ENCODE peak calls at places on chromosome 6, in nine cellular contexts. S, K, U, B, I, D, A, J and T are unnamed samples.

GRCh38 chr6:123520208-123520607 is 116.5 kb downstream of the TRDN start:
- DNase-seq in S (no peak), K (no peak), U (no peak), B (peak; percentile 24), I (no peak), D (no peak), A (no peak), J (no peak), T (no peak)

GRCh38 chr6:139763468-139764214 is 389.2 kb upstream of the CITED2 start:
- DNase-seq in S (no peak), K (no peak), U (no peak), B (no peak), I (no peak), D (no peak), A (no peak), J (no peak), T (peak; percentile 75)

GRCh38 chr6:13709698-13710551 is 1.7 kb downstream of the RANBP9 start:
- DNase-seq in S (peak; percentile 31), K (no peak), U (peak; percentile 29), B (peak; percentile 47), I (no peak), D (no peak), A (peak; percentile 10), J (no peak), T (peak; percentile 54)

GRCh38 chr6:56827908-56828649 is 126.8 kb upstream of the BEND6 start:
- DNase-seq in S (no peak), K (no peak), U (no peak), B (peak; percentile 31), I (no peak), D (no peak), A (no peak), J (no peak), T (no peak)

GRCh38 chr6:169161572-169162167 is 92.0 kb downstream of the THBS2 start:
- DNase-seq in S (no peak), K (no peak), U (no peak), B (no peak), I (peak; percentile 91), D (no peak), A (no peak), J (no peak), T (no peak)

GRCh38 chr6:134447883-134448387 is 130.0 kb upstream of the SGK1 start:
- DNase-seq in S (peak; percentile 30), K (no peak), U (no peak), B (peak; percentile 95), I (no peak), D (no peak), A (no peak), J (no peak), T (peak; percentile 70)

GRCh38 chr6:113347420-113347819 is 509.7 kb upstream of the MARCKS start:
- DNase-seq in S (no peak), K (no peak), U (no peak), B (peak; percentile 83), I (no peak), D (no peak), A (no peak), J (no peak), T (peak; percentile 29)

GRCh38 chr6:16130932-16131387 is 2.1 kb downstream of the MYLIP start:
- DNase-seq in S (peak; percentile 49), K (peak; percentile 28), U (peak; percentile 38), B (peak; percentile 79), I (no peak), D (no peak), A (peak; percentile 54), J (no peak), T (peak; percentile 72)

GRCh38 chr6:83815631-83816030 is 37.5 kb upstream of the RIPPLY2 start:
- DNase-seq in S (peak; percentile 38), K (no peak), U (no peak), B (peak; percentile 11), I (no peak), D (no peak), A (no peak), J (no peak), T (peak; percentile 56)

GRCh38 chr6:122717350-122717749 is 62.2 kb upstream of the FABP7 start:
- DNase-seq in S (no peak), K (no peak), U (no peak), B (peak; percentile 84), I (no peak), D (peak; percentile 68), A (no peak), J (no peak), T (no peak)

GRCh38 chr6:30655743-30656094 is 8.8 kb downstream of the C6orf136 start:
- DNase-seq in S (no peak), K (no peak), U (no peak), B (no peak), I (no peak), D (no peak), A (no peak), J (no peak), T (no peak)

GRCh38 chr6:148251286-148251685 is 91.4 kb upstream of the SASH1 start:
- DNase-seq in S (peak; percentile 42), K (no peak), U (no peak), B (peak; percentile 59), I (no peak), D (no peak), A (no peak), J (no peak), T (peak; percentile 56)